ENCODE peak calls at places on chromosomes 11 and 22, in five cellular contexts. C, T, A, I and B are unnamed samples.

GRCh38 chr11:17524221-17524620 is 20.0 kb downstream of the USH1C start:
- DNase-seq in C (no peak), T (no peak), A (no peak), I (no peak), B (no peak)

GRCh38 chr11:1953489-1954284 is 6.6 kb downstream of the MRPL23 start:
- DNase-seq in C (no peak), T (no peak), A (no peak), I (no peak), B (no peak)

GRCh38 chr22:22079404-22080148 is 97.0 kb upstream of the TOP3B start:
- DNase-seq in C (no peak), T (no peak), A (no peak), I (no peak), B (no peak)

GRCh38 chr11:111674941-111675340 is 72.7 kb downstream of the SIK2 start:
- DNase-seq in C (no peak), T (no peak), A (no peak), I (no peak), B (peak)

GRCh38 chr22:28594784-28595324 is 84.8 kb downstream of the TTC28 start:
- DNase-seq in C (peak), T (no peak), A (peak), I (peak), B (peak)

GRCh38 chr11:131064373-131064991 is 148.2 kb upstream of the SNX19 start:
- DNase-seq in C (peak), T (peak), A (peak), I (peak), B (peak)

GRCh38 chr11:57251491-57252104 is 14.5 kb upstream of the APLNR start:
- DNase-seq in C (no peak), T (no peak), A (no peak), I (no peak), B (peak)

GRCh38 chr11:45180158-45180887 is 33.9 kb downstream of the PRDM11 start:
- DNase-seq in C (peak), T (peak), A (peak), I (peak), B (no peak)

GRCh38 chr11:20011294-20011951 is 148.9 kb downstream of the DBX1 start:
- DNase-seq in C (no peak), T (no peak), A (no peak), I (no peak), B (no peak)

GRCh38 chr11:61771995-61772455 is 19.6 kb downstream of the MYRF start:
- DNase-seq in C (no peak), T (peak), A (no peak), I (peak), B (no peak)

GRCh38 chr11:130699561-130699960 is 216.7 kb downstream of the SNX19 start:
- DNase-seq in C (no peak), T (no peak), A (no peak), I (no peak), B (no peak)

GRCh38 chr11:494761-495536 is 12.1 kb downstream of the RNH1 start:
- DNase-seq in C (no peak), T (no peak), A (no peak), I (no peak), B (no peak)

GRCh38 chr22:20130319-20130718 is 1.3 kb upstream of the ZDHHC8 start:
- DNase-seq in C (no peak), T (no peak), A (no peak), I (peak), B (no peak)

GRCh38 chr11:62238151-62238550 is 3.9 kb upstream of the SCGB1D2 start:
- DNase-seq in C (no peak), T (no peak), A (no peak), I (no peak), B (no peak)

GRCh38 chr11:100735949-100736675 is 49.0 kb downstream of the ARHGAP42 start:
- DNase-seq in C (no peak), T (no peak), A (peak), I (peak), B (peak)

GRCh38 chr11:2375964-2376551 is 1.1 kb upstream of the CD81 start:
- DNase-seq in C (no peak), T (no peak), A (no peak), I (no peak), B (no peak)

GRCh38 chr22:43840431-43840830 is 21.9 kb downstream of the SULT4A1 start:
- DNase-seq in C (no peak), T (no peak), A (no peak), I (no peak), B (no peak)

GRCh38 chr22:49469896-49470740 is 357.6 kb downstream of the BRD1 start:
- DNase-seq in C (no peak), T (no peak), A (no peak), I (peak), B (no peak)

GRCh38 chr11:1258401-1259075 is 35.7 kb downstream of the MUC5B start:
- DNase-seq in C (no peak), T (no peak), A (no peak), I (no peak), B (no peak)

GRCh38 chr11:110069158-110069737 is 23.9 kb upstream of the ZC3H12C start:
- DNase-seq in C (no peak), T (no peak), A (peak), I (no peak), B (peak)

GRCh38 chr11:117985953-117986887 is at the start of gene IL10RA:
- DNase-seq in C (peak), T (peak), A (peak), I (peak), B (peak)

GRCh38 chr11:64604458-64605247 is 13.6 kb downstream of the SLC22A12 start:
- DNase-seq in C (no peak), T (no peak), A (no peak), I (peak), B (no peak)

GRCh38 chr11:130813196-130813595 is 103.1 kb downstream of the SNX19 start:
- DNase-seq in C (no peak), T (no peak), A (no peak), I (no peak), B (no peak)

GRCh38 chr11:27215471-27216267 is 147.3 kb downstream of the CCDC34 start:
- DNase-seq in C (no peak), T (peak), A (no peak), I (peak), B (no peak)

GRCh38 chr11:68314203-68314885 is 2.0 kb downstream of the LRP5 start:
- DNase-seq in C (no peak), T (peak), A (peak), I (peak), B (no peak)

GRCh38 chr11:11750479-11750878 is 91.3 kb upstream of the USP47 start:
- DNase-seq in C (no peak), T (no peak), A (no peak), I (no peak), B (no peak)

GRCh38 chr11:46249103-46249942 is 28.1 kb upstream of the CREB3L1 start:
- DNase-seq in C (no peak), T (no peak), A (peak), I (no peak), B (peak)
- H4K8ac ChIP-seq in C (no peak), T (no peak), A (no peak), I (no peak), B (peak)

DNA sequence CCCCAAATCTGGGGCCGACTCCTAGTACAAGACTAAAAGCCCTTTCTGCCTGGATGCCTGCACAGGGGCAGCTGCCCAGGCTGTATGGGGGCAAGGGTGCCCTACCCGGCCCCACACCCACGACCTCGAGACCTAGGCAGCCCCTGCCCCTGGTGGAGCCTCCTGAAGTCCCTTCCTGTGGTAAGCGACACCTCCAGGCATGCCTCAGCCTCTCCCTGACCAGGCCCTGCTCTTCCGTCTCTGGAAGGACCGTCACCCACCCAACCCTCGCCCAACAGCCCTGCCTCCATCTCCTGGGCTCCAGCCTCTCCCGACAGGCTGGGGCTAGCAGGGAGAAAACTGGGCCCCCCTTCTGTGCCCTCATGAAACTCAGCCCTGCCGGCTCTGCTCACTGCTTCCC is 22.8 kb upstream of the PPARA start:
- DNase-seq in C (no peak), T (no peak), A (no peak), I (no peak), B (no peak)
- H4K8ac ChIP-seq in C (no peak), T (no peak), A (no peak), I (no peak), B (no peak)

DNA sequence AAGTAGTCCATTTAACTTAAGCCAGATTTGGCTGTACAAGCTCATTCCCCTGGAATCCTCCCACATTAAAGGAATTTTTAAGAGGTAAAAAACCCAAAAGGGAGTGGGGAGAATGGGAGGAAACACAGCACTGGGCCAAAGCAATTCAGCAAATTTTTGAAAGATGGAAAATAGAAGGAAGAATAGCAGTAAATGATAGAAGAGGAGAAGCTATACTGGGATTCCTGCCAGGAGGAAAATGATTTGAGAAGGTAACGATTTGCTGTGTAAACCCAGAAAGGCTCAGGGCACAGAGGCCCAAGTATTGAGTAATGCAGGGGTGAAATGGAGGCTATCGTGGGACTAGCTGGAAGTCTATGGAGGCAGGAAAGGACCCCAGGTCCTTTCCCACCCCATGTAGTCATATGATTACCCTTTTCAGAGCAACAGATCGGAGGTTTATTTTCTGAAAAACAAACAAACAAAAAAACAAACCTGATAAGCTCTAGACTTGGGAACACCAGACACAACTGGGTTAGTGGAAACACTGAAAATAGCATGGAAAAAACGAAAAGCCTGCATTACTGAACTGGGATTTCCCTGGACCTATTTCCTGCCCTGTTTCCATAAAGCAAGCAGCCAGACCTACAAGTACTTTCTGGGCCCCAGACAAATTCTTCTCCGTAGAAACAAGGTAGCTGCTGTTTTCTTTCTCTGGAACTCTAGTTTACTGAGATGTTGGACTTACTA is 140.0 kb downstream of the SWAP70 start:
- DNase-seq in C (no peak), T (no peak), A (peak), I (peak), B (peak)
- H4K8ac ChIP-seq in C (no peak), T (no peak), A (peak), I (no peak), B (peak)

GRCh38 chr11:36948445-36949171 is 350.6 kb upstream of the RAG2 start:
- DNase-seq in C (no peak), T (no peak), A (peak), I (peak), B (no peak)
- H4K8ac ChIP-seq in C (no peak), T (no peak), A (no peak), I (no peak), B (no peak)

GRCh38 chr11:66861774-66862558 is 5.1 kb downstream of the LRFN4 start:
- DNase-seq in C (no peak), T (no peak), A (no peak), I (no peak), B (no peak)
- H4K8ac ChIP-seq in C (no peak), T (no peak), A (no peak), I (no peak), B (no peak)

GRCh38 chr22:45865561-45866397 is 111.2 kb downstream of the WNT7B start:
- DNase-seq in C (no peak), T (peak), A (no peak), I (no peak), B (no peak)

GRCh38 chr22:45861259-45861658 is 115.7 kb downstream of the WNT7B start:
- DNase-seq in C (no peak), T (no peak), A (no peak), I (no peak), B (no peak)

GRCh38 chr22:45866398-45867117 is 110.4 kb downstream of the WNT7B start:
- DNase-seq in C (no peak), T (peak), A (peak), I (no peak), B (no peak)

GRCh38 chr22:45864959-45865496 is 111.9 kb downstream of the WNT7B start:
- DNase-seq in C (no peak), T (no peak), A (no peak), I (no peak), B (no peak)

GRCh38 chr22:45863981-45864751 is 112.8 kb downstream of the WNT7B start:
- DNase-seq in C (peak), T (peak), A (peak), I (peak), B (peak)
- H4K8ac ChIP-seq in C (no peak), T (no peak), A (peak), I (no peak), B (no peak)